ENCODE peak calls at places on chromosomes 6 and 20, in seven cellular contexts. A, X, M, E, B, R and D are unnamed samples. For H3K36me3, the result is how much of the 10 kb centered on the place peaks cover.

GRCh38 chr6:106475280-106475679 is 114.8 kb downstream of the CRYBG1 start:
- DNase-seq in A (no peak), X (no peak), M (no peak), E (no peak), B (no peak), R (no peak), D (no peak)

GRCh38 chr20:50658804-50659380 is 32.5 kb downstream of the RIPOR3 start:
- DNase-seq in A (no peak), X (no peak), M (no peak), E (no peak), B (no peak), R (no peak), D (no peak)

GRCh38 chr6:40373267-40373666 is 213.9 kb downstream of the LRFN2 start:
- DNase-seq in A (no peak), X (no peak), M (no peak), E (no peak), B (no peak), R (no peak), D (no peak)

GRCh38 chr6:117233146-117233545 is 32.2 kb upstream of the VGLL2 start:
- DNase-seq in A (no peak), X (no peak), M (no peak), E (no peak), B (no peak), R (no peak), D (no peak)

GRCh38 chr6:44804016-44804415 is 416.5 kb downstream of the CDC5L start:
- DNase-seq in A (no peak), X (no peak), M (no peak), E (no peak), B (no peak), R (no peak), D (no peak)

GRCh38 chr20:8658103-8658502 is 410.8 kb upstream of the PLCB4 start:
- DNase-seq in A (no peak), X (no peak), M (no peak), E (no peak), B (no peak), R (no peak), D (no peak)

GRCh38 chr6:85089255-85089654 is 324.9 kb upstream of the TBX18 start:
- DNase-seq in A (no peak), X (no peak), M (no peak), E (no peak), B (no peak), R (no peak), D (no peak)

GRCh38 chr6:107645740-107646139 is 155.8 kb downstream of the SOBP start:
- DNase-seq in A (no peak), X (no peak), M (no peak), E (no peak), B (no peak), R (no peak), D (no peak)

GRCh38 chr20:18090044-18090443 is 32.3 kb upstream of the OVOL2 start:
- DNase-seq in A (no peak), X (no peak), M (no peak), E (no peak), B (peak), R (no peak), D (no peak)

GRCh38 chr20:62892348-62893304 is 31.0 kb upstream of the TCFL5 start:
- DNase-seq in A (no peak), X (no peak), M (no peak), E (no peak), B (no peak), R (no peak), D (no peak)

GRCh38 chr20:64109831-64110391 is 2.5 kb upstream of the NPBWR2 start:
- DNase-seq in A (peak), X (no peak), M (no peak), E (no peak), B (no peak), R (no peak), D (no peak)

GRCh38 chr20:10802201-10802600 is 128.4 kb upstream of the JAG1 start:
- DNase-seq in A (no peak), X (no peak), M (no peak), E (no peak), B (no peak), R (no peak), D (no peak)

GRCh38 chr6:116485786-116486185 is 24.6 kb downstream of the CALHM6 start:
- DNase-seq in A (no peak), X (no peak), M (no peak), E (no peak), B (no peak), R (no peak), D (no peak)

GRCh38 chr6:155381856-155382690 is 67.8 kb upstream of the TFB1M start:
- DNase-seq in A (no peak), X (no peak), M (no peak), E (no peak), B (no peak), R (no peak), D (no peak)

GRCh38 chr6:4017847-4018193 is 61.1 kb downstream of the FAM217A start:
- DNase-seq in A (no peak), X (peak), M (no peak), E (peak), B (peak), R (no peak), D (peak)

GRCh38 chr6:143652840-143653239 is 24.9 kb upstream of the PHACTR2 start:
- DNase-seq in A (no peak), X (no peak), M (no peak), E (no peak), B (no peak), R (no peak), D (no peak)

GRCh38 chr6:30272032-30272431 is 54.7 kb upstream of the TRIM39 start:
- DNase-seq in A (no peak), X (no peak), M (no peak), E (no peak), B (peak), R (no peak), D (no peak)

GRCh38 chr6:106763361-106763760 is 134.0 kb downstream of the QRSL1 start:
- DNase-seq in A (no peak), X (no peak), M (no peak), E (no peak), B (no peak), R (no peak), D (no peak)

GRCh38 chr6:140040391-140040790 is 665.9 kb upstream of the CITED2 start:
- DNase-seq in A (no peak), X (no peak), M (no peak), E (no peak), B (no peak), R (no peak), D (no peak)

GRCh38 chr20:60055740-60056139 is 97.5 kb downstream of the CDH26 start:
- DNase-seq in A (no peak), X (no peak), M (no peak), E (no peak), B (no peak), R (peak), D (no peak)

GRCh38 chr20:64151634-64152530 is 12.4 kb upstream of the MYT1 start:
- DNase-seq in A (no peak), X (peak), M (no peak), E (no peak), B (peak), R (no peak), D (peak)

GRCh38 chr6:163191704-163192537 is 222.6 kb upstream of the QKI start:
- DNase-seq in A (no peak), X (no peak), M (no peak), E (no peak), B (no peak), R (no peak), D (no peak)

GRCh38 chr6:99979953-99980352 is 14.1 kb downstream of the MCHR2 start:
- DNase-seq in A (no peak), X (no peak), M (no peak), E (no peak), B (no peak), R (no peak), D (no peak)

GRCh38 chr6:39037707-39038106 is 10.9 kb upstream of the GLP1R start:
- DNase-seq in A (no peak), X (no peak), M (no peak), E (no peak), B (no peak), R (no peak), D (no peak)

GRCh38 chr6:81241717-81242116 is 510.8 kb downstream of the TENT5A start:
- DNase-seq in A (no peak), X (peak), M (no peak), E (peak), B (peak), R (no peak), D (peak)

GRCh38 chr6:10759884-10760329 is 12.3 kb downstream of the TMEM14B start:
- DNase-seq in A (no peak), X (peak), M (no peak), E (no peak), B (no peak), R (no peak), D (peak)

GRCh38 chr6:164099535-164099982 is 685.0 kb downstream of the QKI start:
- DNase-seq in A (no peak), X (no peak), M (no peak), E (no peak), B (no peak), R (no peak), D (no peak)

GRCh38 chr6:169785566-169785965 is 34.1 kb downstream of the ERMARD start:
- DNase-seq in A (no peak), X (no peak), M (no peak), E (no peak), B (no peak), R (no peak), D (no peak)

GRCh38 chr6:150334790-150335783 is 33.7 kb upstream of the IYD start:
- DNase-seq in A (no peak), X (peak), M (peak), E (peak), B (peak), R (no peak), D (peak)

GRCh38 chr6:44009425-44010321 is 117.6 kb downstream of the MRPL14 start:
- DNase-seq in A (no peak), X (no peak), M (no peak), E (no peak), B (no peak), R (no peak), D (no peak)

GRCh38 chr6:106413016-106413415 is 52.5 kb downstream of the CRYBG1 start:
- DNase-seq in A (no peak), X (no peak), M (no peak), E (no peak), B (no peak), R (no peak), D (no peak)

GRCh38 chr6:24273471-24273870 is 84.4 kb downstream of the DCDC2 start:
- DNase-seq in A (no peak), X (no peak), M (no peak), E (no peak), B (no peak), R (no peak), D (no peak)

GRCh38 chr6:158818008-158818579 is 1.1 kb downstream of the EZR start:
- DNase-seq in A (peak), X (no peak), M (peak), E (peak), B (peak), R (no peak), D (peak)

GRCh38 chr6:106750146-106750900 is 120.9 kb downstream of the QRSL1 start:
- DNase-seq in A (no peak), X (no peak), M (no peak), E (no peak), B (no peak), R (no peak), D (no peak)

GRCh38 chr20:4508773-4509172 is 212.9 kb upstream of the PRND start:
- DNase-seq in A (no peak), X (no peak), M (no peak), E (no peak), B (no peak), R (no peak), D (peak)

GRCh38 chr20:4511776-4512175 is 209.9 kb upstream of the PRND start:
- DNase-seq in A (no peak), X (no peak), M (no peak), E (no peak), B (no peak), R (no peak), D (peak)

GRCh38 chr20:4504814-4505213 is 216.9 kb upstream of the PRND start:
- DNase-seq in A (no peak), X (no peak), M (no peak), E (no peak), B (no peak), R (no peak), D (no peak)

GRCh38 chr20:4509825-4510522 is 211.7 kb upstream of the PRND start:
- DNase-seq in A (no peak), X (no peak), M (no peak), E (no peak), B (no peak), R (no peak), D (no peak)

GRCh38 chr20:4507288-4507719 is 214.4 kb upstream of the PRND start:
- DNase-seq in A (no peak), X (no peak), M (no peak), E (no peak), B (no peak), R (no peak), D (peak)
- TF ChIP-seq MAX in A (no peak), X (no peak), M (no peak), E (peak), B (no peak), R (no peak), D (peak)

GRCh38 chr6:31693535-31693934 is 9.6 kb downstream of the ABHD16A start:
- DNase-seq in A (no peak), X (no peak), M (no peak), E (no peak), B (no peak), R (no peak), D (no peak)
- H3K36me3 ChIP-seq in A (under half), X (under half), M (half or more), E (under half), B (half or more), R (under half), D (under half)

GRCh38 chr20:25293507-25293906 is 45.6 kb downstream of the PYGB start:
- DNase-seq in A (no peak), X (no peak), M (no peak), E (no peak), B (no peak), R (no peak), D (no peak)

GRCh38 chr20:25289886-25290597 is 42.2 kb downstream of the PYGB start:
- DNase-seq in A (no peak), X (no peak), M (no peak), E (no peak), B (no peak), R (no peak), D (no peak)

GRCh38 chr20:25292176-25292891 is 44.4 kb downstream of the PYGB start:
- DNase-seq in A (no peak), X (no peak), M (no peak), E (no peak), B (no peak), R (no peak), D (no peak)

GRCh38 chr20:25290646-25291431 is 43.0 kb downstream of the PYGB start:
- DNase-seq in A (no peak), X (no peak), M (no peak), E (no peak), B (no peak), R (no peak), D (no peak)

GRCh38 chr20:25291432-25292133 is 43.7 kb downstream of the PYGB start:
- DNase-seq in A (no peak), X (no peak), M (no peak), E (no peak), B (no peak), R (no peak), D (no peak)
- TF ChIP-seq MAX in A (no peak), X (no peak), M (no peak), E (no peak), B (no peak), R (no peak), D (no peak)

GRCh38 chr20:34046330-34046729 is 52.6 kb downstream of the RALY start:
- DNase-seq in A (no peak), X (no peak), M (no peak), E (no peak), B (no peak), R (no peak), D (no peak)

GRCh38 chr20:34045930-34046329 is 52.2 kb downstream of the RALY start:
- DNase-seq in A (no peak), X (no peak), M (no peak), E (no peak), B (peak), R (no peak), D (no peak)

GRCh38 chr20:34047010-34047687 is 53.4 kb downstream of the RALY start:
- DNase-seq in A (no peak), X (no peak), M (no peak), E (no peak), B (no peak), R (no peak), D (no peak)

GRCh38 chr20:34043025-34043424 is 49.3 kb downstream of the RALY start:
- DNase-seq in A (no peak), X (no peak), M (no peak), E (no peak), B (no peak), R (no peak), D (no peak)

GRCh38 chr20:34045294-34045693 is 51.6 kb downstream of the RALY start:
- DNase-seq in A (no peak), X (no peak), M (peak), E (peak), B (peak), R (no peak), D (peak)
- H3K36me3 ChIP-seq in A (under half), X (under half), M (under half), E (under half), B (under half), R (under half), D (under half)

GRCh38 chr6:112215901-112216300 is 38.5 kb downstream of the LAMA4 start:
- DNase-seq in A (no peak), X (no peak), M (no peak), E (no peak), B (no peak), R (no peak), D (no peak)

GRCh38 chr6:112218563-112218962 is 35.8 kb downstream of the LAMA4 start:
- DNase-seq in A (no peak), X (no peak), M (no peak), E (no peak), B (no peak), R (no peak), D (peak)

GRCh38 chr6:112214749-112215269 is 39.6 kb downstream of the LAMA4 start:
- DNase-seq in A (no peak), X (no peak), M (no peak), E (no peak), B (peak), R (no peak), D (peak)

GRCh38 chr6:112221561-112221960 is 32.8 kb downstream of the LAMA4 start:
- DNase-seq in A (no peak), X (no peak), M (no peak), E (no peak), B (no peak), R (no peak), D (no peak)

GRCh38 chr6:112216699-112217551 is 37.4 kb downstream of the LAMA4 start:
- DNase-seq in A (no peak), X (no peak), M (no peak), E (no peak), B (no peak), R (no peak), D (peak)
- TF ChIP-seq MAX in A (no peak), X (no peak), M (no peak), E (no peak), B (no peak), R (no peak), D (no peak)

GRCh38 chr20:44930517-44931168 is 20.8 kb downstream of the PABPC1L start:
- DNase-seq in A (no peak), X (no peak), M (no peak), E (no peak), B (no peak), R (no peak), D (no peak)

GRCh38 chr20:44928595-44928994 is 18.7 kb downstream of the PABPC1L start:
- DNase-seq in A (no peak), X (no peak), M (no peak), E (no peak), B (no peak), R (no peak), D (no peak)

GRCh38 chr20:44936510-44936909 is 23.7 kb downstream of the TOMM34 start:
- DNase-seq in A (no peak), X (no peak), M (no peak), E (no peak), B (no peak), R (no peak), D (no peak)

GRCh38 chr20:44931911-44932310 is 22.1 kb downstream of the PABPC1L start:
- DNase-seq in A (no peak), X (no peak), M (no peak), E (no peak), B (no peak), R (no peak), D (no peak)

GRCh38 chr20:44932916-44933315 is 23.1 kb downstream of the PABPC1L start:
- DNase-seq in A (no peak), X (no peak), M (no peak), E (no peak), B (no peak), R (no peak), D (no peak)
- H3K36me3 ChIP-seq in A (half or more), X (under half), M (half or more), E (under half), B (half or more), R (under half), D (under half)

GRCh38 chr6:37653933-37654565 is 43.6 kb downstream of the MDGA1 start:
- DNase-seq in A (peak), X (peak), M (peak), E (peak), B (peak), R (peak), D (peak)
- TF ChIP-seq MAX in A (no peak), X (no peak), M (no peak), E (no peak), B (no peak), R (no peak), D (no peak)

GRCh38 chr20:33388268-33388667 is 13.1 kb downstream of the CDK5RAP1 start:
- DNase-seq in A (no peak), X (no peak), M (no peak), E (no peak), B (no peak), R (no peak), D (no peak)
- H3K36me3 ChIP-seq in A (under half), X (under half), M (half or more), E (under half), B (half or more), R (under half), D (under half)

GRCh38 chr6:34928220-34928619 is 39.2 kb downstream of the ANKS1A start:
- DNase-seq in A (no peak), X (no peak), M (no peak), E (no peak), B (no peak), R (no peak), D (no peak)
- TF ChIP-seq MAX in A (no peak), X (no peak), M (no peak), E (no peak), B (no peak), R (no peak), D (no peak)